ENCODE peak calls at places on chromosome 11, in four cellular contexts. E is fibroblast of mammary gland, G is cardiac fibroblast, V is colonic mucosa. A is an unnamed sample.

GRCh38 chr11:114288139-114288538 is 8.1 kb upstream of the NNMT start:
- DNase-seq in E (no peak), G (no peak), V (no peak), A (no peak)

GRCh38 chr11:34531663-34532062 is 18.1 kb upstream of the ELF5 start:
- DNase-seq in E (no peak), G (no peak), V (no peak), A (no peak)

GRCh38 chr11:129973809-129974208 is 28.8 kb downstream of the PRDM10 start:
- DNase-seq in E (no peak), G (no peak), V (no peak), A (no peak)

GRCh38 chr11:120400564-120401364 is 64.6 kb downstream of the ARHGEF12 start:
- DNase-seq in E (peak), G (peak), V (peak), A (peak)

GRCh38 chr11:124170801-124171586 is 12.2 kb upstream of the OR10D3 start:
- DNase-seq in E (no peak), G (no peak), V (no peak), A (no peak)

GRCh38 chr11:129800655-129801054 is 15.0 kb upstream of the TMEM45B start:
- DNase-seq in E (no peak), G (no peak), V (no peak), A (no peak)

GRCh38 chr11:25214535-25215176 is 717.8 kb downstream of the LUZP2 start:
- DNase-seq in E (no peak), G (no peak), V (no peak), A (no peak)

GRCh38 chr11:13465909-13466371 is 2.9 kb upstream of the BTBD10 start:
- DNase-seq in E (peak), G (peak), V (no peak), A (no peak)

GRCh38 chr11:124454552-124454951 is 9.1 kb upstream of the OR8B8 start:
- DNase-seq in E (no peak), G (no peak), V (no peak), A (no peak)

GRCh38 chr11:13334068-13334785 is 56.6 kb downstream of the BMAL1 start:
- DNase-seq in E (no peak), G (no peak), V (no peak), A (no peak)

GRCh38 chr11:95014184-95014821 is 10.8 kb upstream of the KDM4E start:
- DNase-seq in E (no peak), G (no peak), V (no peak), A (no peak)

GRCh38 chr11:44790211-44790610 is 63.4 kb downstream of the TSPAN18 start:
- DNase-seq in E (no peak), G (no peak), V (no peak), A (no peak)

GRCh38 chr11:115712296-115712695 is 208.1 kb upstream of the CADM1 start:
- DNase-seq in E (no peak), G (no peak), V (no peak), A (no peak)

GRCh38 chr11:11618973-11619435 is 2.8 kb downstream of the GALNT18 start:
- DNase-seq in E (no peak), G (no peak), V (no peak), A (no peak)

GRCh38 chr11:32005786-32006406 is 85.0 kb upstream of the RCN1 start:
- DNase-seq in E (peak), G (no peak), V (no peak), A (peak)

GRCh38 chr11:46296520-46297448 is 19.3 kb downstream of the CREB3L1 start:
- DNase-seq in E (peak), G (peak), V (no peak), A (peak)

GRCh38 chr11:131928992-131929391 is 558.6 kb downstream of the NTM start:
- DNase-seq in E (no peak), G (no peak), V (no peak), A (no peak)

GRCh38 chr11:45185228-45185729 is 38.8 kb downstream of the PRDM11 start:
- DNase-seq in E (no peak), G (no peak), V (no peak), A (no peak)

GRCh38 chr11:119375629-119376196 is 5.8 kb downstream of the USP2 start:
- DNase-seq in E (peak), G (peak), V (peak), A (peak)

DNA sequence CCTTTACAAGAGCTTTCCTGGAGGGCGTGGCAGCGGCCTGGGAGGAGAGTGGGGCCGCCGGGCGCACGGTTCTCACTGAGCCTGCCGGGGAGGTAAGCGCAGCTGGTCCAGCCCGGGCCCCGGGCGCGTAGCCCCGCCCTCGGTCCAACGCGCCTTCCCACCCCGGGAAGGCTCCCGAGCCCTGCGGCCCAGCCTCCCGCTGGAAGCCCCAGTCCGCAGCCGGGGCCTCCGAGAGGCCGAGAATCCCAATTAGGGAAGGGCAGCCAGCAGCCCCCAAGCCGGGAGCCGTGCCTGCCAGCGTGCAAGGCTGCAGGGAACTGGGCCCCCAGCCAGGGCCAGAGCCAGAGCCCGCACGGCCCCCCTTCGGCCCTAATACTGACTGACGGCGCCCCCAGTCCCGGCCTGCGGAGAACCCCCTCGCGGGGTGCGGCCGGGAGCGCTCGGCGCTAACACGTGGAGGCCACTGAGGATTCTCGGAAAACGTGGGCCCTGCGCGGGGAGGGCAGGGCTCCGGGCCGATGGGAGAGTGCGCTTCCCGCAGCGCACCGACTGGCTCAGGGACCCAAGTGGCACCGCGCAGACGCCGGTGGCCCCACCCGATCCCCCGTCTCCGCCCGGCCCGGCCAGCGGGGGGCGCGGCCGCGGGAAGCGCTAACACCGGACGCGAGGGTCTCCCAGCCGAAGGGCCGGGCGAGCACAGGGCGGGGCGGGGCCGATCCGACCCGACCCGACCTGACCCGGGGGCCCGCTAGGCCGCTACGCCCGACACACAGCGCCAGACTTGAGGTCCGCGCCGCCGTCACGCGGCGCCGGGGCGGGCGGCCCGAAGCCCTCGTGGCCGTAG is 5.7 kb downstream of the ZFTA start:
- DNase-seq in E (peak), G (peak), V (peak), A (no peak)
- H3K4me3 ChIP-seq in E (peak), G (peak), V (peak), A (peak)

GRCh38 chr11:1202776-1203504 is 19.9 kb upstream of the MUC5B start:
- DNase-seq in E (peak), G (peak), V (peak), A (no peak)
- TF ChIP-seq CTCF in E (peak), G (peak), V (peak), A (peak)

GRCh38 chr11:58771458-58771855 is 39.7 kb upstream of the GLYAT start:
- DNase-seq in E (peak), G (no peak), V (no peak), A (no peak)

GRCh38 chr11:58768137-58768536 is 36.4 kb upstream of the GLYAT start:
- DNase-seq in E (no peak), G (no peak), V (no peak), A (no peak)

GRCh38 chr11:58770627-58771457 is 39.1 kb upstream of the GLYAT start:
- DNase-seq in E (peak), G (no peak), V (no peak), A (no peak)

GRCh38 chr11:58769308-58769707 is 37.6 kb upstream of the GLYAT start:
- DNase-seq in E (no peak), G (no peak), V (no peak), A (no peak)

DNA sequence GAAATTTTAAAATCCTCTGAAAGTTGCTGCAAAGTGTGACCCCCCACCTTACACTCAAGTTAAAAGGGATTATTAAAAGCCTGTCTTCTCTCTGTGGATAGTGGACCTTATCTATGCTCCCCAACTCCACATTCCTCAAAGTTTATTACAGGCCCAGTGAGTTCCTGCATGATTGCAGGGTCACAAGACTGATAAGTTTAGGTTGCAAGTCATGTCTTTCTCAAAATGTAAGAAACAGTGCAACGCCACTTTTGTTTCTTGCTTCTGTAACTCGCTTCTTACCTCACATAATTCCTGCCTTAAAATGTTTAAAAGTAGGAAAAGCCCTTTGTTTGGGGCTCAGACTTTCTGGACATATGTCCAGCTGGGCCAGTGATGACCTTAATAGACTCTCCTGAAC is 38.4 kb upstream of the GLYAT start:
- DNase-seq in E (no peak), G (no peak), V (no peak), A (no peak)
- H3K4me3 ChIP-seq in E (no peak), G (no peak), V (no peak), A (no peak)

DNA sequence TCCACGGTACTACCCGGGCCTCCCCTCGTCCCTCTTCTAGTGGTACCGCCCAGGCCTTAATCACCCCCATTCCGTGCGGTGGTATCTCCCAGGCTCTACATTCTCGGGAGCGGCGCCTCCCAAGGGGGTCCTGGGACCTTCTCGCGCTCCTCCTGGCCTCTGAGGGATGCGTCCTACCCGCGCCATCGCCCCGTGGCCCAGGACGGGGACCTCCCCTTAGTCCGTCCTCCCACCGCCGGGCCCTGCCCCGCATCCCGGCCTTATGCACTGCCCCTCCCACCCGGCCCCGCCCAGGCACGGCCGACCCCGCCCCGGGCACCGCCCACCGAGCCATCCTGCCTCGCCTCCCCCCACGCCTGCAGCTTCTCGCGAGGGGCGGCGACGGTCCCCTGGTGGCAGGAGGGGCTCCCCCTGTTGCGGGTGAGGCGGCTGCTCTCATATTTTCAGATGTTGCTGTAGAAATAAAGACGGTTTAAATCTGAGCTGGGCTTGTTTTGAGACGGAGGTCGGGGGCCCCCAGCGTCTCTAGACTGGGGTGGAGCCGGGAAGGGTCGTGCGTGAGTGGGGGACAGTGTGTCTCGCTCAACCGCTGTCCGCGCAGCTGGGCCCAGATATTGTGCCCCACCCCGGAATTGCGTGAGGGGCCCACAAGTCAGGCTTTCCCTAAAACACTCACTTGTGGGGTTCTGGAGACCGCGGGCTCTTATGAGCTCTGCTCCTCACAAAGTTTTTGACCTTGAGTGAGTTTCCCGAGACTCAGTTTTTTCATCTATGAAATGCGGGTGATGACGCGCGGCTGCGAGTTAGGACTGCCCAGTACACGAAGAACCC is 845 bp upstream of the RAB1B start:
- DNase-seq in E (peak), G (peak), V (peak), A (peak)
- TF ChIP-seq CTCF in E (no peak), G (no peak), V (no peak), A (peak)

DNA sequence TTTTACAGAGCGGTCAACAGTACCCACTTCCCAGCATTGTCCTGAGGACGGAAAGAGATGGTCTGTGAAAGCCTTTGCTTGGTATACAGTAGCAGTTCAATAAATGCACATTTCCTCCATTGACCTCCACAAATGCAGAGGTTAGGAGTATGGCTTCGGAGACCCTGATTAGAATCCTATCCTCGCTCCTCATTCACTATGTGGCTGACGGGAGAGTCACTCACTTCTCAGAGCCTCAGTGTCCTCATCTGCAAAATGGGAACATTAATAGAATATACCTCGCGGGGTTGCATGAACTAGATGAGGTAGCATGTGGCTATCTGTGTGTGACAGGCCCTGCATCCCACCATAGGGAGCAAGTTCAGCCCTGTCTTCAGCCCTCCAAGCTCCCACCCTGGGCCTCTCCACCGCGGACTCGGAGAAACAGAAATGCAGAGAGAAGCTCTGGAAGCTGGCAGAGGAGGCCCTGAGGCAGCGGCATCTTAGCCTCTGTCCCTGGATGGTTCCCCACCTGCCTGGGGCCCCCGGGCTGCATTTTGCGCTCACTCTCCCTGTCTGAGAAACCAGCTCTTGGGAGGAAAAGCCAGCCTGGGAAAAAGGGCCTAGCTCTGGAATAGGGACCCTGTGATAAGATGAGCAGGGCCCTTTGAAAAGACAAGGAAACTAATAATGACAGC is 11.9 kb upstream of the SPI1 start:
- DNase-seq in E (no peak), G (no peak), V (no peak), A (no peak)
- H3K4me3 ChIP-seq in E (no peak), G (no peak), V (no peak), A (no peak)

GRCh38 chr11:134273317-134273712 is 2.9 kb upstream of the GLB1L3 start:
- DNase-seq in E (no peak), G (no peak), V (no peak), A (no peak)

GRCh38 chr11:134277176-134278001 is 1.2 kb downstream of the GLB1L3 start:
- DNase-seq in E (no peak), G (no peak), V (no peak), A (no peak)

GRCh38 chr11:134276396-134277175 is 407 bp downstream of the GLB1L3 start:
- DNase-seq in E (no peak), G (no peak), V (no peak), A (no peak)

GRCh38 chr11:134275188-134275533 is 1.0 kb upstream of the GLB1L3 start:
- DNase-seq in E (no peak), G (no peak), V (no peak), A (no peak)

GRCh38 chr11:134275534-134276395 is at the start of gene GLB1L3:
- DNase-seq in E (no peak), G (no peak), V (no peak), A (no peak)
- TF ChIP-seq CTCF in E (peak), G (peak), V (no peak), A (peak)

DNA sequence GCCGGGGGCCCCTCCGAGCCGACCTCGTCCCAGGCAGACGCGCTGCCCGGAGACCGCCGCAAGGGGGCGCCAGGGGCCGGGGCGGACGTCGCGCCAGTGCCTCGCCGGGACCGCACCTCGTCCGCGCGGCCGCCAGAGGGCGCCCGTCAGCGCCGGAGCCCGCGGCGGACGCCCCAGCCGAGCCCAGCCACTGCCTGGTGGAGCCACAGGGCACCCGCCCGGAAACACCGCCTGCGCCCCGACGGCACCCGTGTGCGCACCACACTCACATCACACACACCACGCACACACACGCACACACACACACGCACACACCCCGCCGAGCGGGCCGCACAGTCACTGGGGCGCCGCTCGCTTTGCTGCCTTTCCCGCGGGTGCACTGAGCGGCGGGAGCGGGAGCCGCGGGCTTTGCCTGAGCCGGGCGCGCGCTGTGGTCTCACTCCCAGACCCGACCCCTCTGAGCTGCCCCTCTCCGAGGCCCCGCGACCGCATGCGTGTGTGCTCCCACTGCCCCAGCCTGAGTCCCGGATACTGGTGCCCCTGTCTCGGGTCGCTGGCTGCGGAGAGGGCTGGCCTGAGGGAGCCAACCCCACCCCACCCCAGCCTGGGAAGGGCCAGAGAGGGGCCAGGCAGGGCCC is 449.3 kb downstream of the OPCML start:
- DNase-seq in E (peak), G (peak), V (peak), A (no peak)
- H3K4me3 ChIP-seq in E (no peak), G (peak), V (peak), A (peak)

GRCh38 chr11:70861534-70861933 is 390.8 kb downstream of the SHANK2 start:
- DNase-seq in E (no peak), G (no peak), V (no peak), A (no peak)

GRCh38 chr11:70862093-70862492 is 390.3 kb downstream of the SHANK2 start:
- DNase-seq in E (no peak), G (no peak), V (no peak), A (no peak)

GRCh38 chr11:70863186-70863585 is 389.2 kb downstream of the SHANK2 start:
- DNase-seq in E (no peak), G (no peak), V (no peak), A (no peak)

GRCh38 chr11:70859180-70859579 is 393.2 kb downstream of the SHANK2 start:
- DNase-seq in E (no peak), G (no peak), V (no peak), A (no peak)

GRCh38 chr11:70860855-70861254 is 391.5 kb downstream of the SHANK2 start:
- DNase-seq in E (no peak), G (no peak), V (no peak), A (no peak)
- TF ChIP-seq CTCF in E (no peak), G (no peak), V (no peak), A (no peak)